ENCODE peak calls at places on chromosome 18, in seven cellular contexts. Y is stomach, J is GM10248, T is bronchial epithelial cell, I is HCT116, G is DND-41, K is MCF 10A. O is an unnamed sample.

GRCh38 chr18:79684283-79684631 is 4.7 kb downstream of the CTDP1 start:
- DNase-seq in Y (no peak), J (peak; percentile 35), T (no peak), I (no peak), G (no peak), K (no peak), O (no peak)

GRCh38 chr18:49677081-49677480 is 115.2 kb downstream of the LIPG start:
- DNase-seq in Y (no peak), J (no peak), T (no peak), I (no peak), G (no peak), K (no peak), O (no peak)

GRCh38 chr18:72768681-72769229 is 99.0 kb downstream of the NETO1 start:
- DNase-seq in Y (no peak), J (no peak), T (no peak), I (no peak), G (no peak), K (no peak), O (no peak)

GRCh38 chr18:33010149-33010548 is 237.3 kb upstream of the KLHL14 start:
- DNase-seq in Y (no peak), J (no peak), T (no peak), I (no peak), G (no peak), K (no peak), O (no peak)

GRCh38 chr18:26417190-26417589 is 131.2 kb downstream of the KCTD1 start:
- DNase-seq in Y (no peak), J (no peak), T (no peak), I (no peak), G (no peak), K (no peak), O (no peak)

GRCh38 chr18:5890606-5891360 is 4.5 kb downstream of the TMEM200C start:
- DNase-seq in Y (peak; percentile 34), J (peak; percentile 82), T (no peak), I (no peak), G (no peak), K (no peak), O (no peak)

GRCh38 chr18:47418746-47419145 is 167.3 kb upstream of the SKOR2 start:
- DNase-seq in Y (no peak), J (no peak), T (no peak), I (no peak), G (no peak), K (peak; percentile 10), O (peak; percentile 14)

GRCh38 chr18:23725827-23726661 is 36.8 kb downstream of the LAMA3 start:
- DNase-seq in Y (no peak), J (no peak), T (no peak), I (no peak), G (no peak), K (no peak), O (peak; percentile 84)

GRCh38 chr18:23738575-23738974 is 49.3 kb downstream of the LAMA3 start:
- DNase-seq in Y (no peak), J (no peak), T (no peak), I (no peak), G (no peak), K (no peak), O (no peak)

GRCh38 chr18:43396266-43396665 is 119.0 kb upstream of the SYT4 start:
- DNase-seq in Y (no peak), J (no peak), T (peak; percentile 29), I (no peak), G (no peak), K (peak; percentile 33), O (peak; percentile 12)
- TF ChIP-seq CTCF in Y (no peak), J (no peak), T (peak; percentile 25), I (no peak), G (peak; percentile 37), K (peak; percentile 49), O (peak; percentile 35)

DNA sequence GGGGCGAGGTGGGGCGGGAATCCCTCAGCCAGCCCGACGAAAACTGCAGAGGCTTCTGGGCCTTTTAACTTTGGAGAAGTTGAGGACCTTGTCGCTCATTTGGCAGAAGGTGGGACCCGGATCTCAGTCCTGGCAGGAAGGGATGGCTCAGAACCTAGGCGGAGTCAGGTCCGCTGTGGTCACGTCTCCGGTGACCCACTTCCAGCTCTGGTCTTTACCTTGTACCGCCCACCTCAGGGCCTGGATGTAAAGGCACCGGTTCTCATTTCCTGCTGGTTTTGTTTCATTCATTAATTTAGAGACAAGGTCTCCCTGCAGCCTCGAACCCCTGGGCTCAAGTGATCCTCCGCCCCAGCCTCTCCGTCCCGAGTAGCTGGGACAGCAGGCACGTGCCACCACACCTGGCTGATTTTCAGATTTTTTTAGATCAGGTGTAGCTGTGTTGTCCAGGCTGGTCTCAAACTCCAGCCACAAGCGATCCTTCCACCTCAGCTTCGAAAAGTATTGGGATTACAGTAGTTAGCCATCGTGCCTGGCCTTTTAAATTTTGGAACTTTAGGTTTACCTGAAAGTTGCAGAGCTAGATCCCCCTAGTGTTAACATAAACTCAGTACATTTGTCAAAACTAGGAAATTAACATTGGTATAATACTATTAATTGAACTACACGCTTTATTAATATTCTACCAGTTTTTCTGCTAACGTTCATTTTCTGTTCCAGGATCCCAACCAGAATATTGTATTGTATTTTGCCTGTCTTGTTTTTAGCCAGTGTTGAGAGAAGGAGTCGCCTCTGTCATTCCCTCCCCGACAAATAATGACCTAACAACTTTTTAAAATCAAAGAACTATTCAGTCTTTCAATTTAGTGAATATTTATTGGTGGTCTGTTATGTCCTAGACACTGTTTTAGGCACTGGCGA is 867 bp downstream of the POLI start:
- DNase-seq in Y (peak; percentile 42), J (peak; percentile 41), T (peak; percentile 70), I (peak; percentile 68), G (no peak), K (peak; percentile 75), O (no peak)
- TF ChIP-seq CTCF in Y (no peak), J (peak; percentile 51), T (peak; percentile 52), I (peak; percentile 31), G (peak; percentile 59), K (peak; percentile 45), O (peak; percentile 48)

GRCh38 chr18:42950732-42951131 is 164.8 kb downstream of the RIT2 start:
- DNase-seq in Y (no peak), J (no peak), T (no peak), I (no peak), G (no peak), K (no peak), O (no peak)
- TF ChIP-seq CTCF in Y (no peak), J (no peak), T (no peak), I (no peak), G (no peak), K (no peak), O (no peak)

DNA sequence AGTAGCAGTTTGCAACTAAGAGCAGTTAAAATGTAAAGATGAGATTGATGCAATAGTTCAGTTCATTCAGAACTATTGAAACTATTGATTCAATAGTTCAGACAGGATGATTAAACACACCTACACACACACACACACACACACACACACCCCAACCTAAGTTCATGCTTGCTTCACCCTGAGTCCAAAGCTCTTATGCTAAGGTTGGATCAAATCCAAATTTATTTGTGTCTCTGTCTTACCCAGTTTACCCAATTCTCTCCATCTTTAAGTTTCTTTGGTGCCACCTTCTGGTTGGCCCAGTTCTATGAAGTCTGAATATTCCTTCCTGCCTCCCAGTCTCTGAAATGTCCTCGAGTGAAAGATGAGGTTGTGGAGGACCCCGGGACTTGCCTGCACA is 5.1 kb downstream of the SERPINB8 start:
- DNase-seq in Y (no peak), J (no peak), T (peak; percentile 68), I (peak; percentile 21), G (peak; percentile 44), K (peak; percentile 60), O (peak; percentile 47)
- TF ChIP-seq CTCF in Y (peak; percentile 17), J (peak; percentile 47), T (peak; percentile 44), I (peak; percentile 39), G (peak; percentile 65), K (no peak), O (peak; percentile 40)

DNA sequence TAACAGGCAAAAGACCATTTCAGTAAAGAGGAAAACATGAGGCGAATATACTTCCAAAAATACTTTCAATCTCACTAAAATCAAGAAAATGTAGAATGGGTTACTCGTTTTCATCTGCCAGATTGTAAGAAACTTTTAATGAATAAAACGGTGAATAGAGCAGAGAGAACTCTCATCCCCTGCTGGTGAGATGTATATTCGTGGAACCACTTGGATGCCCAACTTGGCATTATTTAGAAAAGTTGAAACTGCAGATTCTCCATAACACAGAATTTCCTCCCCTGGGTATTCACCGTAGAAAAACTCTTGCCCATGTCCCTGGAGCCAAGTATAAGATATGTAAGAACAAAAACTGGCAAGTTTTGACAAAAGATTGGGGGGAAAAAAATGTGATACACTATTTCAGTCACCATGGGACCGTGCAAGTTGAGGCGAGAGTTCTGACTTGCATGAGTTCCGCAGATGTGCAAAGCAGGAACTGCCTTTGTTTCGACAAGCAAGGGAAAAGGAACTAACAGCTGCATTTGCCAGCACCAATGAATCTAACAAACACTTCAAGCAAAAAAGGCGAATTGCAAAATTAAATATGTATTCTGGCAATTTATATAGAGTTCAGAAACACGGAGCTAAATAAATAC is 14.8 kb downstream of the TIMM21 start:
- DNase-seq in Y (no peak), J (peak; percentile 34), T (peak; percentile 94), I (no peak), G (no peak), K (no peak), O (no peak)
- TF ChIP-seq CTCF in Y (no peak), J (no peak), T (no peak), I (no peak), G (no peak), K (no peak), O (no peak)

GRCh38 chr18:69636529-69637301 is 236.0 kb downstream of the DOK6 start:
- DNase-seq in Y (no peak), J (peak; percentile 19), T (no peak), I (no peak), G (no peak), K (no peak), O (no peak)
- TF ChIP-seq CTCF in Y (no peak), J (peak; percentile 44), T (no peak), I (no peak), G (peak; percentile 35), K (no peak), O (peak; percentile 47)

GRCh38 chr18:67845035-67845434 is 328.5 kb upstream of the DSEL start:
- DNase-seq in Y (no peak), J (no peak), T (peak; percentile 23), I (no peak), G (no peak), K (peak; percentile 20), O (no peak)
- TF ChIP-seq CTCF in Y (no peak), J (no peak), T (peak; percentile 26), I (no peak), G (no peak), K (peak; percentile 18), O (peak; percentile 9)

DNA sequence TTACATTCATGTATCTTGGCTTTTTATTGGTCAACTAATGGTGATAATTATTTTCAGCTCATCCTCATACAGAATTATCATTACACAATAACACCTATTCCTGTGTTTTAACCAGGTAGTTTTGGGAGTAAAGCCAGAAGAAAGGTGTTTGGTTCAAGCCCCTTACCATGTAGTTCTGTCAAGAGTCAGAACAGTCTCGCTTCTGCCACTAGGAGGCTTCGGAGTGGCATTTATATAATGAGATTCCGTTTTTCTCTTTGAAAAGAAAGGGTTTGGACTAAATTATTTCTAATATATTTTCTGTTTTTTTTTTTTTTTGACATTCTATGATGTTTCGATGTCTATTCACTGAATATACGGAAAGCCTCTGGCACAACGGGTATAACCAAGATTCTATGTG is 217.8 kb downstream of the CDH7 start:
- DNase-seq in Y (no peak), J (no peak), T (peak; percentile 5), I (no peak), G (no peak), K (peak; percentile 13), O (no peak)
- TF ChIP-seq CTCF in Y (no peak), J (peak; percentile 9), T (peak; percentile 49), I (no peak), G (no peak), K (peak; percentile 19), O (no peak)

GRCh38 chr18:7626922-7627440 is 59.9 kb downstream of the PTPRM start:
- DNase-seq in Y (no peak), J (no peak), T (peak; percentile 69), I (no peak), G (no peak), K (peak; percentile 85), O (peak; percentile 60)
- TF ChIP-seq CTCF in Y (no peak), J (no peak), T (peak; percentile 22), I (no peak), G (no peak), K (no peak), O (peak; percentile 35)

O was measured in fibroblast of villous mesenchyme.